ENCODE peak calls at places on chromosomes 1 and 21, in four cellular contexts. One of them, this sample, is unnamed.

GRCh38 chr21:44893948-44894656 is 20.6 kb upstream of the PTTG1IP start:
- DNase-seq in activated naive CD4-positive, alpha-beta T cell: no peak
- DNase-seq in NCI-H1092 treated with DMSO at 0.1 percent for 48 hours: no peak
- DNase-seq in glutamatergic neuron: peak; percentile 10
- DNase-seq in this sample: no peak

GRCh38 chr21:45974073-45975016 is 7.2 kb upstream of the COL6A1 start:
- DNase-seq in activated naive CD4-positive, alpha-beta T cell: no peak
- DNase-seq in NCI-H1092 treated with DMSO at 0.1 percent for 48 hours: no peak
- DNase-seq in glutamatergic neuron: peak; percentile 50
- DNase-seq in this sample: no peak

GRCh38 chr1:162019006-162019405 is 4.7 kb downstream of the OLFML2B start:
- DNase-seq in activated naive CD4-positive, alpha-beta T cell: no peak
- DNase-seq in NCI-H1092 treated with DMSO at 0.1 percent for 48 hours: peak; percentile 90
- DNase-seq in glutamatergic neuron: no peak
- DNase-seq in this sample: peak; percentile 55

GRCh38 chr1:65939187-65939586 is 146.5 kb downstream of the PDE4B start:
- DNase-seq in activated naive CD4-positive, alpha-beta T cell: no peak
- DNase-seq in NCI-H1092 treated with DMSO at 0.1 percent for 48 hours: no peak
- DNase-seq in glutamatergic neuron: no peak
- DNase-seq in this sample: no peak

GRCh38 chr1:22886211-22886610 is 86.5 kb downstream of the LACTBL1 start:
- DNase-seq in activated naive CD4-positive, alpha-beta T cell: no peak
- DNase-seq in NCI-H1092 treated with DMSO at 0.1 percent for 48 hours: no peak
- DNase-seq in glutamatergic neuron: no peak
- DNase-seq in this sample: no peak

GRCh38 chr1:54403377-54403776 is 2.8 kb downstream of the SSBP3 start:
- DNase-seq in activated naive CD4-positive, alpha-beta T cell: no peak
- DNase-seq in NCI-H1092 treated with DMSO at 0.1 percent for 48 hours: no peak
- DNase-seq in glutamatergic neuron: no peak
- DNase-seq in this sample: no peak

GRCh38 chr21:15706686-15707085 is 23.1 kb upstream of the USP25 start:
- DNase-seq in activated naive CD4-positive, alpha-beta T cell: no peak
- DNase-seq in NCI-H1092 treated with DMSO at 0.1 percent for 48 hours: no peak
- DNase-seq in glutamatergic neuron: no peak
- DNase-seq in this sample: no peak

GRCh38 chr1:172393354-172393753 is 27.1 kb upstream of the C1orf105 start:
- DNase-seq in activated naive CD4-positive, alpha-beta T cell: no peak
- DNase-seq in NCI-H1092 treated with DMSO at 0.1 percent for 48 hours: no peak
- DNase-seq in glutamatergic neuron: no peak
- DNase-seq in this sample: no peak

GRCh38 chr1:97050501-97050900 is 328.9 kb downstream of the PTBP2 start:
- DNase-seq in activated naive CD4-positive, alpha-beta T cell: no peak
- DNase-seq in NCI-H1092 treated with DMSO at 0.1 percent for 48 hours: peak; percentile 25
- DNase-seq in glutamatergic neuron: no peak
- DNase-seq in this sample: no peak

GRCh38 chr1:46718727-46719622 is at the start of gene EFCAB14:
- DNase-seq in activated naive CD4-positive, alpha-beta T cell: peak; percentile 96
- DNase-seq in NCI-H1092 treated with DMSO at 0.1 percent for 48 hours: peak; percentile 75
- DNase-seq in glutamatergic neuron: peak; percentile 98
- DNase-seq in this sample: peak; percentile 92

GRCh38 chr21:41973427-41973831 is 19.6 kb upstream of the C2CD2 start:
- DNase-seq in activated naive CD4-positive, alpha-beta T cell: no peak
- DNase-seq in NCI-H1092 treated with DMSO at 0.1 percent for 48 hours: no peak
- DNase-seq in glutamatergic neuron: no peak
- DNase-seq in this sample: no peak

GRCh38 chr21:44506279-44507255 is 33.4 kb downstream of the KRTAP10-1 start:
- DNase-seq in activated naive CD4-positive, alpha-beta T cell: no peak
- DNase-seq in NCI-H1092 treated with DMSO at 0.1 percent for 48 hours: no peak
- DNase-seq in glutamatergic neuron: no peak
- DNase-seq in this sample: no peak

GRCh38 chr1:163248064-163248463 is 45.3 kb upstream of the RGS5 start:
- DNase-seq in activated naive CD4-positive, alpha-beta T cell: no peak
- DNase-seq in NCI-H1092 treated with DMSO at 0.1 percent for 48 hours: no peak
- DNase-seq in glutamatergic neuron: no peak
- DNase-seq in this sample: no peak

GRCh38 chr1:232662910-232663309 is 33.0 kb upstream of the SIPA1L2 start:
- DNase-seq in activated naive CD4-positive, alpha-beta T cell: no peak
- DNase-seq in NCI-H1092 treated with DMSO at 0.1 percent for 48 hours: no peak
- DNase-seq in glutamatergic neuron: no peak
- DNase-seq in this sample: no peak

GRCh38 chr1:109643385-109644230 is 12.3 kb upstream of the GSTM4 start:
- DNase-seq in activated naive CD4-positive, alpha-beta T cell: peak; percentile 91
- DNase-seq in NCI-H1092 treated with DMSO at 0.1 percent for 48 hours: peak; percentile 57
- DNase-seq in glutamatergic neuron: peak; percentile 92
- DNase-seq in this sample: no peak

GRCh38 chr1:233864578-233864977 is 39.9 kb upstream of the SLC35F3 start:
- DNase-seq in activated naive CD4-positive, alpha-beta T cell: no peak
- DNase-seq in NCI-H1092 treated with DMSO at 0.1 percent for 48 hours: no peak
- DNase-seq in glutamatergic neuron: no peak
- DNase-seq in this sample: no peak

GRCh38 chr1:116211294-116211693 is 100.1 kb downstream of the MAB21L3 start:
- DNase-seq in activated naive CD4-positive, alpha-beta T cell: no peak
- DNase-seq in NCI-H1092 treated with DMSO at 0.1 percent for 48 hours: no peak
- DNase-seq in glutamatergic neuron: no peak
- DNase-seq in this sample: no peak

GRCh38 chr1:243286409-243287127 is 30.7 kb downstream of the SDCCAG8 start:
- DNase-seq in activated naive CD4-positive, alpha-beta T cell: no peak
- DNase-seq in NCI-H1092 treated with DMSO at 0.1 percent for 48 hours: no peak
- DNase-seq in glutamatergic neuron: no peak
- DNase-seq in this sample: no peak

GRCh38 chr1:1173793-1174415 is at the start of gene TTLL10:
- DNase-seq in activated naive CD4-positive, alpha-beta T cell: no peak
- DNase-seq in NCI-H1092 treated with DMSO at 0.1 percent for 48 hours: no peak
- DNase-seq in glutamatergic neuron: peak; percentile 35
- DNase-seq in this sample: no peak

GRCh38 chr1:92923664-92924063 is 37.6 kb downstream of the DIPK1A start:
- DNase-seq in activated naive CD4-positive, alpha-beta T cell: no peak
- DNase-seq in NCI-H1092 treated with DMSO at 0.1 percent for 48 hours: no peak
- DNase-seq in glutamatergic neuron: no peak
- DNase-seq in this sample: no peak

GRCh38 chr21:39612233-39613028 is at the start of gene B3GALT5:
- DNase-seq in activated naive CD4-positive, alpha-beta T cell: no peak
- DNase-seq in NCI-H1092 treated with DMSO at 0.1 percent for 48 hours: peak; percentile 13
- DNase-seq in glutamatergic neuron: peak; percentile 71
- DNase-seq in this sample: no peak

GRCh38 chr1:32783851-32784250 is 33.3 kb downstream of the YARS1 start:
- DNase-seq in activated naive CD4-positive, alpha-beta T cell: no peak
- DNase-seq in NCI-H1092 treated with DMSO at 0.1 percent for 48 hours: no peak
- DNase-seq in glutamatergic neuron: no peak
- DNase-seq in this sample: no peak

GRCh38 chr21:46650476-46651098 is 15.1 kb downstream of the PRMT2 start:
- DNase-seq in activated naive CD4-positive, alpha-beta T cell: no peak
- DNase-seq in NCI-H1092 treated with DMSO at 0.1 percent for 48 hours: no peak
- DNase-seq in glutamatergic neuron: no peak
- DNase-seq in this sample: no peak

GRCh38 chr1:234709473-234710279 is 99.7 kb upstream of the IRF2BP2 start:
- DNase-seq in activated naive CD4-positive, alpha-beta T cell: no peak
- DNase-seq in NCI-H1092 treated with DMSO at 0.1 percent for 48 hours: peak; percentile 57
- DNase-seq in glutamatergic neuron: no peak
- DNase-seq in this sample: no peak

GRCh38 chr1:230537456-230537855 is 104.8 kb upstream of the COG2 start:
- DNase-seq in activated naive CD4-positive, alpha-beta T cell: no peak
- DNase-seq in NCI-H1092 treated with DMSO at 0.1 percent for 48 hours: no peak
- DNase-seq in glutamatergic neuron: no peak
- DNase-seq in this sample: no peak

This sample was measured in NCI-H1048.